ENCODE peak calls at places on chromosome 11, in seven cellular contexts. M, X, R, V, N, A and U are unnamed samples.

GRCh38 chr11:65501530-65502273 is 2.9 kb downstream of the MALAT1 start:
- DNase-seq in M (peak; percentile 64), X (no peak), R (no peak), V (peak; percentile 44), N (peak; percentile 54), A (no peak), U (no peak)

GRCh38 chr11:114764563-114764962 is 86.2 kb downstream of the NXPE2 start:
- DNase-seq in M (no peak), X (no peak), R (no peak), V (no peak), N (no peak), A (no peak), U (no peak)

GRCh38 chr11:12539570-12539969 is 134.7 kb upstream of the TEAD1 start:
- DNase-seq in M (peak; percentile 88), X (no peak), R (no peak), V (peak; percentile 95), N (peak; percentile 89), A (no peak), U (no peak)

GRCh38 chr11:62404918-62405317 is 13.9 kb upstream of the SCGB1A1 start:
- DNase-seq in M (no peak), X (no peak), R (no peak), V (no peak), N (no peak), A (no peak), U (no peak)

GRCh38 chr11:19631657-19632325 is 80.8 kb upstream of the NAV2 start:
- DNase-seq in M (no peak), X (no peak), R (no peak), V (no peak), N (peak; percentile 23), A (no peak), U (no peak)

GRCh38 chr11:117547188-117547831 is 219.7 kb downstream of the CEP164 start:
- DNase-seq in M (no peak), X (no peak), R (no peak), V (no peak), N (no peak), A (no peak), U (no peak)

GRCh38 chr11:45086526-45086925 is 59.9 kb upstream of the PRDM11 start:
- DNase-seq in M (no peak), X (no peak), R (no peak), V (no peak), N (no peak), A (no peak), U (no peak)

GRCh38 chr11:101292661-101293240 is 163.1 kb upstream of the PGR start:
- DNase-seq in M (no peak), X (no peak), R (no peak), V (no peak), N (no peak), A (no peak), U (no peak)

GRCh38 chr11:65454311-65454695 is 31.7 kb downstream of the NEAT1 start:
- DNase-seq in M (no peak), X (no peak), R (no peak), V (no peak), N (peak; percentile 36), A (no peak), U (no peak)

GRCh38 chr11:58301576-58301975 is 33.5 kb upstream of the OR10W1 start:
- DNase-seq in M (peak; percentile 95), X (no peak), R (no peak), V (peak; percentile 63), N (peak; percentile 1), A (no peak), U (no peak)

GRCh38 chr11:119800171-119800570 is 71.2 kb upstream of the NECTIN1 start:
- DNase-seq in M (no peak), X (no peak), R (no peak), V (no peak), N (no peak), A (no peak), U (no peak)